ENCODE peak calls at places on chromosomes 11 and 22, in nine cellular contexts. One of them, this sample, is unnamed.

GRCh38 chr11:3156282-3156660 is 8.8 kb downstream of the OSBPL5 start:
- DNase-seq in dorsolateral prefrontal cortex: no peak
- DNase-seq in Peyer's patch: no peak
- DNase-seq in HCT116: no peak
- DNase-seq in right atrium auricular region: no peak
- DNase-seq in H1: no peak
- DNase-seq in body of pancreas: no peak
- DNase-seq in WTC11: no peak
- DNase-seq in epithelial cell of esophagus: no peak
- DNase-seq in this sample: no peak

GRCh38 chr22:46087816-46088277 is 62.5 kb upstream of the PPARA start:
- DNase-seq in dorsolateral prefrontal cortex: peak
- DNase-seq in Peyer's patch: peak
- DNase-seq in HCT116: no peak
- DNase-seq in right atrium auricular region: peak
- DNase-seq in H1: no peak
- DNase-seq in body of pancreas: peak
- DNase-seq in WTC11: peak
- DNase-seq in epithelial cell of esophagus: no peak
- DNase-seq in this sample: peak

GRCh38 chr11:114082767-114083181 is 23.3 kb downstream of the ZBTB16 start:
- DNase-seq in dorsolateral prefrontal cortex: no peak
- DNase-seq in Peyer's patch: no peak
- DNase-seq in HCT116: no peak
- DNase-seq in right atrium auricular region: no peak
- DNase-seq in H1: no peak
- DNase-seq in body of pancreas: peak
- DNase-seq in WTC11: no peak
- DNase-seq in epithelial cell of esophagus: no peak
- DNase-seq in this sample: no peak

GRCh38 chr11:130798280-130798679 is 118.0 kb downstream of the SNX19 start:
- DNase-seq in dorsolateral prefrontal cortex: no peak
- DNase-seq in Peyer's patch: no peak
- DNase-seq in HCT116: no peak
- DNase-seq in right atrium auricular region: no peak
- DNase-seq in H1: no peak
- DNase-seq in body of pancreas: no peak
- DNase-seq in WTC11: no peak
- DNase-seq in epithelial cell of esophagus: peak
- DNase-seq in this sample: no peak

GRCh38 chr22:33464698-33465097 is 406.5 kb upstream of the SYN3 start:
- DNase-seq in dorsolateral prefrontal cortex: no peak
- DNase-seq in Peyer's patch: no peak
- DNase-seq in HCT116: no peak
- DNase-seq in right atrium auricular region: no peak
- DNase-seq in H1: no peak
- DNase-seq in body of pancreas: no peak
- DNase-seq in WTC11: no peak
- DNase-seq in epithelial cell of esophagus: no peak
- DNase-seq in this sample: no peak

GRCh38 chr11:130449996-130450419 is 1.6 kb downstream of the ADAMTS15 start:
- DNase-seq in dorsolateral prefrontal cortex: no peak
- DNase-seq in Peyer's patch: peak
- DNase-seq in HCT116: no peak
- DNase-seq in right atrium auricular region: peak
- DNase-seq in H1: peak
- DNase-seq in body of pancreas: peak
- DNase-seq in WTC11: peak
- DNase-seq in epithelial cell of esophagus: peak
- DNase-seq in this sample: peak

GRCh38 chr11:47107709-47108108 is 69.0 kb downstream of the ARFGAP2 start:
- DNase-seq in dorsolateral prefrontal cortex: no peak
- DNase-seq in Peyer's patch: no peak
- DNase-seq in HCT116: no peak
- DNase-seq in right atrium auricular region: no peak
- DNase-seq in H1: no peak
- DNase-seq in body of pancreas: no peak
- DNase-seq in WTC11: no peak
- DNase-seq in epithelial cell of esophagus: no peak
- DNase-seq in this sample: no peak

GRCh38 chr22:49440931-49441330 is 386.7 kb downstream of the BRD1 start:
- DNase-seq in dorsolateral prefrontal cortex: no peak
- DNase-seq in Peyer's patch: peak
- DNase-seq in HCT116: no peak
- DNase-seq in right atrium auricular region: no peak
- DNase-seq in H1: no peak
- DNase-seq in body of pancreas: no peak
- DNase-seq in WTC11: no peak
- DNase-seq in epithelial cell of esophagus: no peak
- DNase-seq in this sample: no peak

GRCh38 chr11:65646921-65647701 is 9.2 kb downstream of the SIPA1 start:
- DNase-seq in dorsolateral prefrontal cortex: no peak
- DNase-seq in Peyer's patch: peak
- DNase-seq in HCT116: no peak
- DNase-seq in right atrium auricular region: no peak
- DNase-seq in H1: no peak
- DNase-seq in body of pancreas: peak
- DNase-seq in WTC11: peak
- DNase-seq in epithelial cell of esophagus: peak
- DNase-seq in this sample: no peak

GRCh38 chr22:30947821-30948454 is 20.6 kb downstream of the MORC2 start:
- DNase-seq in dorsolateral prefrontal cortex: no peak
- DNase-seq in Peyer's patch: no peak
- DNase-seq in HCT116: peak
- DNase-seq in right atrium auricular region: no peak
- DNase-seq in H1: no peak
- DNase-seq in body of pancreas: no peak
- DNase-seq in WTC11: no peak
- DNase-seq in epithelial cell of esophagus: peak
- DNase-seq in this sample: no peak

GRCh38 chr11:63613517-63614135 is 607 bp downstream of the PLAAT3 start:
- DNase-seq in dorsolateral prefrontal cortex: peak
- DNase-seq in Peyer's patch: peak
- DNase-seq in HCT116: no peak
- DNase-seq in right atrium auricular region: peak
- DNase-seq in H1: peak
- DNase-seq in body of pancreas: peak
- DNase-seq in WTC11: peak
- DNase-seq in epithelial cell of esophagus: no peak
- DNase-seq in this sample: no peak
- TF ChIP-seq CTCF in dorsolateral prefrontal cortex: no peak
- TF ChIP-seq CTCF in Peyer's patch: no peak
- TF ChIP-seq CTCF in HCT116: no peak
- TF ChIP-seq CTCF in right atrium auricular region: no peak
- TF ChIP-seq CTCF in H1: no peak
- TF ChIP-seq CTCF in body of pancreas: no peak
- TF ChIP-seq CTCF in WTC11: no peak
- TF ChIP-seq CTCF in epithelial cell of esophagus: no peak
- TF ChIP-seq CTCF in this sample: no peak

GRCh38 chr22:37421468-37421877 is 5.8 kb downstream of the ELFN2 start:
- DNase-seq in dorsolateral prefrontal cortex: no peak
- DNase-seq in Peyer's patch: no peak
- DNase-seq in HCT116: no peak
- DNase-seq in right atrium auricular region: no peak
- DNase-seq in H1: no peak
- DNase-seq in body of pancreas: no peak
- DNase-seq in WTC11: no peak
- DNase-seq in epithelial cell of esophagus: no peak
- DNase-seq in this sample: no peak

GRCh38 chr22:37419370-37419915 is 7.8 kb downstream of the ELFN2 start:
- DNase-seq in dorsolateral prefrontal cortex: no peak
- DNase-seq in Peyer's patch: no peak
- DNase-seq in HCT116: no peak
- DNase-seq in right atrium auricular region: no peak
- DNase-seq in H1: no peak
- DNase-seq in body of pancreas: no peak
- DNase-seq in WTC11: no peak
- DNase-seq in epithelial cell of esophagus: peak
- DNase-seq in this sample: no peak

GRCh38 chr22:37418627-37419369 is 8.5 kb downstream of the ELFN2 start:
- DNase-seq in dorsolateral prefrontal cortex: no peak
- DNase-seq in Peyer's patch: no peak
- DNase-seq in HCT116: no peak
- DNase-seq in right atrium auricular region: no peak
- DNase-seq in H1: no peak
- DNase-seq in body of pancreas: no peak
- DNase-seq in WTC11: no peak
- DNase-seq in epithelial cell of esophagus: peak
- DNase-seq in this sample: no peak

GRCh38 chr22:37419916-37420655 is 7.2 kb downstream of the ELFN2 start:
- DNase-seq in dorsolateral prefrontal cortex: no peak
- DNase-seq in Peyer's patch: peak
- DNase-seq in HCT116: no peak
- DNase-seq in right atrium auricular region: no peak
- DNase-seq in H1: peak
- DNase-seq in body of pancreas: no peak
- DNase-seq in WTC11: peak
- DNase-seq in epithelial cell of esophagus: peak
- DNase-seq in this sample: no peak

GRCh38 chr22:37420656-37421467 is 6.4 kb downstream of the ELFN2 start:
- DNase-seq in dorsolateral prefrontal cortex: no peak
- DNase-seq in Peyer's patch: no peak
- DNase-seq in HCT116: no peak
- DNase-seq in right atrium auricular region: no peak
- DNase-seq in H1: no peak
- DNase-seq in body of pancreas: no peak
- DNase-seq in WTC11: no peak
- DNase-seq in epithelial cell of esophagus: peak
- DNase-seq in this sample: no peak
- TF ChIP-seq CTCF in dorsolateral prefrontal cortex: no peak
- TF ChIP-seq CTCF in Peyer's patch: no peak
- TF ChIP-seq CTCF in HCT116: no peak
- TF ChIP-seq CTCF in right atrium auricular region: no peak
- TF ChIP-seq CTCF in H1: no peak
- TF ChIP-seq CTCF in body of pancreas: no peak
- TF ChIP-seq CTCF in WTC11: no peak
- TF ChIP-seq CTCF in epithelial cell of esophagus: peak
- TF ChIP-seq CTCF in this sample: no peak

GRCh38 chr11:120334332-120334731 is 1.9 kb upstream of the ARHGEF12 start:
- DNase-seq in dorsolateral prefrontal cortex: no peak
- DNase-seq in Peyer's patch: no peak
- DNase-seq in HCT116: no peak
- DNase-seq in right atrium auricular region: no peak
- DNase-seq in H1: no peak
- DNase-seq in body of pancreas: no peak
- DNase-seq in WTC11: no peak
- DNase-seq in epithelial cell of esophagus: no peak
- DNase-seq in this sample: no peak

GRCh38 chr11:120335928-120336640 is at the start of gene ARHGEF12:
- DNase-seq in dorsolateral prefrontal cortex: peak
- DNase-seq in Peyer's patch: peak
- DNase-seq in HCT116: peak
- DNase-seq in right atrium auricular region: peak
- DNase-seq in H1: peak
- DNase-seq in body of pancreas: peak
- DNase-seq in WTC11: peak
- DNase-seq in epithelial cell of esophagus: peak
- DNase-seq in this sample: peak

GRCh38 chr11:120334894-120335462 is 1.2 kb upstream of the ARHGEF12 start:
- DNase-seq in dorsolateral prefrontal cortex: no peak
- DNase-seq in Peyer's patch: peak
- DNase-seq in HCT116: no peak
- DNase-seq in right atrium auricular region: peak
- DNase-seq in H1: no peak
- DNase-seq in body of pancreas: peak
- DNase-seq in WTC11: peak
- DNase-seq in epithelial cell of esophagus: peak
- DNase-seq in this sample: peak

GRCh38 chr11:120336641-120337132 is 474 bp downstream of the ARHGEF12 start:
- DNase-seq in dorsolateral prefrontal cortex: no peak
- DNase-seq in Peyer's patch: peak
- DNase-seq in HCT116: no peak
- DNase-seq in right atrium auricular region: peak
- DNase-seq in H1: no peak
- DNase-seq in body of pancreas: no peak
- DNase-seq in WTC11: peak
- DNase-seq in epithelial cell of esophagus: no peak
- DNase-seq in this sample: peak

GRCh38 chr11:120335596-120335927 is 651 bp upstream of the ARHGEF12 start:
- DNase-seq in dorsolateral prefrontal cortex: no peak
- DNase-seq in Peyer's patch: no peak
- DNase-seq in HCT116: no peak
- DNase-seq in right atrium auricular region: no peak
- DNase-seq in H1: no peak
- DNase-seq in body of pancreas: peak
- DNase-seq in WTC11: peak
- DNase-seq in epithelial cell of esophagus: peak
- DNase-seq in this sample: no peak
- TF ChIP-seq CTCF in dorsolateral prefrontal cortex: no peak
- TF ChIP-seq CTCF in Peyer's patch: no peak
- TF ChIP-seq CTCF in HCT116: no peak
- TF ChIP-seq CTCF in right atrium auricular region: no peak
- TF ChIP-seq CTCF in H1: no peak
- TF ChIP-seq CTCF in body of pancreas: no peak
- TF ChIP-seq CTCF in WTC11: no peak
- TF ChIP-seq CTCF in epithelial cell of esophagus: no peak
- TF ChIP-seq CTCF in this sample: no peak

DNA sequence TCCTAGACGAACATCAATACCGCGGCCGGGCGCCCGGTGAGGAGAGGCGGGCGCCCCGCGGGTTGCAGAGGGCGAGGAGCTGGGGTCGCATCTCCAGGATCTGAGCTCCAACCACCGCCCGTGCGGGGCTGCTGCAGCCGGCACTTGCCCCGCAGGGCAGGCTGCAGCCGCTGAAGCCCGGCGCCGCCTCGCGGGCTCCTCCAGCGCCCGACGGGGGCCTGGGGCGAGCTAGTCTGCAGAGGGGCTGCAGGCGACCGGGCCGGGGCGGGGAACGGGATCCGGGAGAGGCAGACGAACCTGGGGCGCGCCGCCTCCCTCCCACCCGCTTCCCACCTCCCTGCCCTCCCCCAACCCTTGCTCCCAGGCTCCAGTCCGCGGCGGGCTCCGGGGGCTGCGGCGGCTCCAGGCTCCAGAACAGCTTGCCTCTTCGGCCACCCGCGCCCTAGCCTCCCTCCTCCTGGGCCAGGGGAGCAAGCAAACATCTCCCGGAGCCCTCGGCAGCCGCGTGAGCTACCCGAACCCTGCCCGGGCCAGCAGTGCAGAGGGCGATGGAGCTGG is 858 bp downstream of the TENM4 start:
- DNase-seq in dorsolateral prefrontal cortex: peak
- DNase-seq in Peyer's patch: peak
- DNase-seq in HCT116: no peak
- DNase-seq in right atrium auricular region: no peak
- DNase-seq in H1: no peak
- DNase-seq in body of pancreas: peak
- DNase-seq in WTC11: peak
- DNase-seq in epithelial cell of esophagus: peak
- DNase-seq in this sample: peak
- TF ChIP-seq CTCF in dorsolateral prefrontal cortex: no peak
- TF ChIP-seq CTCF in Peyer's patch: no peak
- TF ChIP-seq CTCF in HCT116: no peak
- TF ChIP-seq CTCF in right atrium auricular region: no peak
- TF ChIP-seq CTCF in H1: no peak
- TF ChIP-seq CTCF in body of pancreas: no peak
- TF ChIP-seq CTCF in WTC11: no peak
- TF ChIP-seq CTCF in epithelial cell of esophagus: no peak
- TF ChIP-seq CTCF in this sample: no peak

This sample was measured in neural crest cell.